ENCODE peak calls at places on chromosome 10, in eight cellular contexts. C is A549, N is NCI-H748 treated with DMSO at 0.1 percent for 48 hours, I is cardiac fibroblast, K is brain pericyte, X is activated T-cell treated with anti-CD3 and anti-CD28 coated beads for 48 hours, U is Calu3, L is COR-L47. S is an unnamed sample.
A peak's percentile ranks its signal among the peaks of the same experiment; 100 is the strongest.

GRCh38 chr10:133509700-133510099 is 17.5 kb upstream of the CYP2E1 start:
- DNase-seq in U (no peak), I (no peak), N (no peak), C (no peak), X (no peak), L (no peak), K (no peak), S (no peak)

GRCh38 chr10:5584895-5585516 is 60.2 kb downstream of the CALML3 start:
- DNase-seq in L (no peak), C (peak; percentile 67), K (no peak), X (no peak), U (peak; percentile 60), N (no peak), I (peak; percentile 33), S (peak; percentile 73)

GRCh38 chr10:25017247-25017590 is 807 bp downstream of the THNSL1 start:
- DNase-seq in X (peak; percentile 13), N (no peak), L (peak; percentile 2), K (no peak), C (peak; percentile 13), I (no peak), U (no peak), S (peak; percentile 6)

GRCh38 chr10:132709471-132709951 is 76.4 kb downstream of the NKX6-2 start:
- DNase-seq in X (no peak), U (no peak), K (no peak), I (no peak), L (no peak), C (no peak), N (no peak), S (no peak)

GRCh38 chr10:59175538-59176240 is 754 bp upstream of the PHYHIPL start:
- DNase-seq in X (no peak), U (no peak), N (peak; percentile 47), L (peak; percentile 73), K (no peak), I (no peak), C (peak; percentile 13), S (no peak)

GRCh38 chr10:61423178-61423577 is 30.0 kb downstream of the TMEM26 start:
- DNase-seq in C (no peak), U (no peak), I (no peak), K (no peak), N (no peak), X (no peak), L (no peak), S (no peak)

GRCh38 chr10:63247771-63248170 is 114.6 kb downstream of the NRBF2 start:
- DNase-seq in C (no peak), L (no peak), N (no peak), X (no peak), K (no peak), U (no peak), I (no peak), S (no peak)

GRCh38 chr10:48708144-48708543 is 23.5 kb downstream of the WDFY4 start:
- DNase-seq in C (no peak), N (no peak), L (no peak), U (no peak), K (no peak), X (no peak), I (peak; percentile 23), S (no peak)

GRCh38 chr10:69146756-69147155 is 22.8 kb downstream of the VPS26A start:
- DNase-seq in X (no peak), K (no peak), L (no peak), N (no peak), U (no peak), C (no peak), I (no peak), S (no peak)

GRCh38 chr10:50250058-50250854 is 1.1 kb downstream of the ASAH2 start:
- DNase-seq in I (no peak), C (no peak), X (no peak), L (no peak), U (no peak), N (no peak), K (no peak), S (no peak)

GRCh38 chr10:93835770-93836169 is 58.0 kb upstream of the SLC35G1 start:
- DNase-seq in I (no peak), X (no peak), K (no peak), U (no peak), C (no peak), N (no peak), L (no peak), S (no peak)

GRCh38 chr10:1938317-1938716 is 201.0 kb upstream of the ADARB2 start:
- DNase-seq in L (no peak), C (no peak), N (no peak), U (no peak), X (peak; percentile 31), K (no peak), I (no peak), S (no peak)

GRCh38 chr10:132104062-132104461 is 38.3 kb downstream of the JAKMIP3 start:
- DNase-seq in K (no peak), U (no peak), X (no peak), L (no peak), N (no peak), I (no peak), C (no peak), S (no peak)

GRCh38 chr10:110425684-110426293 is 71.9 kb upstream of the DUSP5 start:
- DNase-seq in X (peak; percentile 68), C (peak; percentile 76), N (no peak), I (peak; percentile 87), L (no peak), K (peak; percentile 55), U (no peak), S (peak; percentile 79)

GRCh38 chr10:101749511-101750016 is 26.4 kb downstream of the FGF8 start:
- DNase-seq in N (no peak), L (no peak), I (no peak), K (no peak), U (no peak), X (no peak), C (no peak), S (no peak)

GRCh38 chr10:90373911-90374310 is 483.9 kb downstream of the HTR7 start:
- DNase-seq in C (no peak), U (no peak), L (no peak), N (no peak), I (peak; percentile 45), X (no peak), K (no peak), S (no peak)

GRCh38 chr10:31152421-31153133 is 120.9 kb upstream of the ZNF438 start:
- DNase-seq in C (no peak), L (no peak), U (no peak), K (peak; percentile 66), I (no peak), N (no peak), X (no peak), S (no peak)

GRCh38 chr10:86397120-86397519 is 30.5 kb upstream of the GRID1 start:
- DNase-seq in U (no peak), I (no peak), L (no peak), X (no peak), C (no peak), N (no peak), K (no peak), S (no peak)

GRCh38 chr10:89163265-89163995 is 43.7 kb downstream of the CH25H start:
- DNase-seq in L (no peak), C (no peak), X (peak; percentile 19), N (no peak), I (peak; percentile 24), K (no peak), U (no peak), S (peak; percentile 52)

GRCh38 chr10:57338823-57339558 is 928.7 kb downstream of the IPMK start:
- DNase-seq in U (peak; percentile 45), N (peak; percentile 27), L (peak; percentile 43), I (peak; percentile 60), K (no peak), C (peak; percentile 18), X (no peak), S (peak; percentile 60)

GRCh38 chr10:56874950-56875349 is 513.9 kb upstream of the ZWINT start:
- DNase-seq in U (no peak), I (no peak), X (no peak), L (peak; percentile 6), N (no peak), C (no peak), K (no peak), S (no peak)

GRCh38 chr10:113709221-113709838 is 29.6 kb downstream of the CASP7 start:
- DNase-seq in C (no peak), X (no peak), U (no peak), I (peak; percentile 62), N (peak; percentile 46), K (peak; percentile 57), L (peak; percentile 41), S (peak; percentile 68)

GRCh38 chr10:116722736-116723427 is 19.5 kb downstream of the HSPA12A start:
- DNase-seq in K (no peak), L (no peak), U (no peak), N (no peak), C (no peak), X (no peak), I (no peak), S (no peak)

GRCh38 chr10:58758311-58758710 is 245.6 kb downstream of the BICC1 start:
- DNase-seq in I (no peak), K (no peak), X (no peak), U (no peak), L (no peak), C (no peak), N (no peak), S (no peak)

GRCh38 chr10:983951-984705 is 4.1 kb upstream of the GTPBP4 start:
- DNase-seq in U (peak; percentile 81), L (no peak), I (no peak), N (no peak), K (no peak), C (no peak), X (no peak), S (no peak)

GRCh38 chr10:74736029-74736428 is 90.4 kb upstream of the KAT6B start:
- DNase-seq in I (no peak), L (no peak), U (no peak), K (no peak), N (no peak), C (no peak), X (no peak), S (no peak)

GRCh38 chr10:69486922-69487730 is 35.9 kb downstream of the TSPAN15 start:
- DNase-seq in C (no peak), N (no peak), K (no peak), I (no peak), X (no peak), L (no peak), U (no peak), S (no peak)

GRCh38 chr10:124048371-124049290 is 44.8 kb downstream of the CHST15 start:
- DNase-seq in N (no peak), C (no peak), K (peak; percentile 91), X (no peak), L (no peak), I (peak; percentile 51), U (no peak), S (no peak)

GRCh38 chr10:124294811-124295770 is 123.6 kb downstream of the OAT start:
- DNase-seq in U (no peak), I (no peak), X (no peak), K (no peak), C (no peak), N (no peak), L (peak; percentile 43), S (no peak)

GRCh38 chr10:43128958-43129706 is 9.1 kb upstream of the CSGALNACT2 start:
- DNase-seq in X (no peak), U (no peak), I (peak; percentile 96), C (no peak), L (no peak), N (no peak), K (peak; percentile 75), S (peak; percentile 94)

GRCh38 chr10:125778556-125778955 is 2.9 kb upstream of the MMP21 start:
- DNase-seq in U (no peak), L (no peak), C (no peak), K (no peak), X (no peak), N (no peak), I (no peak), S (no peak)

GRCh38 chr10:90859321-90859751 is 1.5 kb upstream of the HTR7 start:
- DNase-seq in U (no peak), N (no peak), I (peak; percentile 76), X (no peak), L (no peak), C (no peak), K (no peak), S (peak; percentile 13)

GRCh38 chr10:124181656-124182055 is 88.3 kb upstream of the CHST15 start:
- DNase-seq in N (no peak), U (no peak), I (no peak), L (no peak), K (no peak), X (no peak), C (no peak), S (no peak)

GRCh38 chr10:86155034-86155656 is 211.4 kb downstream of the GRID1 start:
- DNase-seq in I (no peak), X (no peak), N (no peak), L (no peak), K (no peak), C (no peak), U (no peak), S (no peak)

S was measured in GM03348.